ENCODE peak calls at places on chromosome 6, in seven cellular contexts. O is body of pancreas; L is H1; H is heart left ventricle; D is astrocyte of the cerebellum; K is CD8-positive, alpha-beta T cell; X is fibroblast of villous mesenchyme. I is an unnamed sample.

GRCh38 chr6:31822038-31822821 is 5.3 kb upstream of the HSPA1B start:
- DNase-seq in O (peak; percentile 90), L (peak; percentile 74), H (peak; percentile 93), D (no peak), K (peak; percentile 64), X (peak; percentile 88), I (peak; percentile 80)

GRCh38 chr6:41428402-41428994 is 93.1 kb downstream of the NCR2 start:
- DNase-seq in O (no peak), L (no peak), H (no peak), D (no peak), K (no peak), X (peak; percentile 79), I (no peak)

GRCh38 chr6:169045486-169045885 is 208.2 kb downstream of the THBS2 start:
- DNase-seq in O (no peak), L (no peak), H (no peak), D (no peak), K (no peak), X (no peak), I (no peak)

GRCh38 chr6:52546678-52547077 is 30.2 kb downstream of the TRAM2 start:
- DNase-seq in O (no peak), L (no peak), H (no peak), D (no peak), K (no peak), X (no peak), I (no peak)

GRCh38 chr6:109760208-109760607 is 69.1 kb downstream of the FIG4 start:
- DNase-seq in O (no peak), L (no peak), H (no peak), D (no peak), K (no peak), X (no peak), I (peak; percentile 27)

GRCh38 chr6:117906905-117907599 is at the start of gene SLC35F1:
- DNase-seq in O (peak; percentile 74), L (peak; percentile 89), H (peak; percentile 25), D (peak; percentile 13), K (no peak), X (peak; percentile 22), I (peak; percentile 47)

GRCh38 chr6:94361304-94362060 is 942.1 kb upstream of the EPHA7 start:
- DNase-seq in O (no peak), L (no peak), H (no peak), D (no peak), K (no peak), X (no peak), I (no peak)

GRCh38 chr6:10395171-10395945 is 19.5 kb downstream of the TFAP2A start:
- DNase-seq in O (no peak), L (no peak), H (no peak), D (no peak), K (no peak), X (no peak), I (peak; percentile 52)

GRCh38 chr6:49541210-49541724 is 9.2 kb upstream of the C6orf141 start:
- DNase-seq in O (no peak), L (no peak), H (no peak), D (peak; percentile 40), K (no peak), X (peak; percentile 93), I (peak; percentile 92)

GRCh38 chr6:15026832-15027231 is 219.0 kb upstream of the JARID2 start:
- DNase-seq in O (peak; percentile 47), L (no peak), H (no peak), D (peak; percentile 16), K (no peak), X (peak; percentile 6), I (peak; percentile 33)

GRCh38 chr6:107805504-107805903 is 18.6 kb downstream of the SCML4 start:
- DNase-seq in O (no peak), L (no peak), H (no peak), D (no peak), K (no peak), X (no peak), I (no peak)

GRCh38 chr6:107794771-107795170 is 29.3 kb downstream of the SCML4 start:
- DNase-seq in O (no peak), L (peak; percentile 10), H (no peak), D (no peak), K (no peak), X (no peak), I (no peak)

GRCh38 chr6:107803957-107804356 is 20.2 kb downstream of the SCML4 start:
- DNase-seq in O (no peak), L (no peak), H (no peak), D (no peak), K (no peak), X (no peak), I (no peak)

GRCh38 chr6:107801195-107801594 is 22.9 kb downstream of the SCML4 start:
- DNase-seq in O (no peak), L (peak; percentile 13), H (no peak), D (no peak), K (no peak), X (no peak), I (peak; percentile 30)

DNA sequence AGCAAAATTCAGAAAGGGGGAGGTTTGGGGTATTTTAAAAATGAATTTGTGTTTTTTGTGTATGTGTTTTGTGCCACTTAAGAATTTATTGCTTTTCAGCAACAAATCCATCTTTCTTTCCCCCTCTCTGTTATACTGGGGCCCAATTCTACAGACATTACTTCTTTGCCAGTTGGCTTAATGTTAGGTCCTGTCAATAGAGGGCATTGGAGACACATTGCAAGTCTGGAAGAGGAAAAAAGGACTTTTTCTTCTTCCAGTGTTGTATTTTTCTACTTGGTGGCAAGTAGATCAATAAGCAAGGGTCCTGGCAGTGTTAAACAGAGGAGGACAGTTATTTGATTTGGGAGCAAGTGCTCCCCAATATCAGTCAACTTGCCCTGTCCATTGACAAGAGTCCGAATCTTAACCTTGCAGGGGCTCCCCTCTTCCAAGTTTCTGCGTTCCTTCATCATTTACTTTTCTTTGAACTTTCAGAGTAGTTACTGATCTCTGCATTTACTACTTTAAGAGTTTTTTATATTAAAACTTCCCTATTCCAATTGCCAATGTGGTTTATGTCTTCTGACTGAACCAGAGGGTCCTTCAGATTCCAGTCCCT is 23.4 kb downstream of the SCML4 start:
- DNase-seq in O (no peak), L (peak; percentile 33), H (no peak), D (no peak), K (no peak), X (no peak), I (peak; percentile 49)
- TF ChIP-seq CTCF in O (peak; percentile 45), L (peak; percentile 55), H (peak; percentile 21), D (peak; percentile 34), K (peak; percentile 40), X (peak; percentile 27), I (peak; percentile 69)

DNA sequence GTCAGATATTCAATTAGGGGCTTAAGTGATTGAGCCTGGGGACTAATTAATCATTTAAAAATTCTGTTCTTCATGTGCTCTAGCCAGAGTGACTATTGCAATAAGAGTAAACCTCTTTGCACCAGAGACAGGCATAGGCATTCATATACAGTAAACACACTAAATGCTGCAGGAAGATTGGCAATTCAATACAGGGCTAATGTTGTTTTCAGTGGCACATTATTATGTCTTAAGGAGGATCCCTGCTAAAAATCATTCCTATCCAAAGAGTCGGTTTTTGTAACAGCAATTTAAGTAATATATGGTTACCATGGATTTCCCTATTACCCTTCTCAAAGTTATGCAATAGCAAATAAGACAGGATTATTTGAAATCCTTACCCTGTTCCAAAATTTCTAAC is 1.3 kb downstream of the PDE7B start:
- DNase-seq in O (no peak), L (no peak), H (no peak), D (no peak), K (no peak), X (peak; percentile 18), I (no peak)
- H3K4me3 ChIP-seq in O (no peak overlapping the region), L (no peak overlapping the region), H (peak overlapping the region; percentile 3), D (peak overlapping the region; percentile 56), K (no peak overlapping the region), X (peak overlapping the region; percentile 58), I (no peak overlapping the region)

DNA sequence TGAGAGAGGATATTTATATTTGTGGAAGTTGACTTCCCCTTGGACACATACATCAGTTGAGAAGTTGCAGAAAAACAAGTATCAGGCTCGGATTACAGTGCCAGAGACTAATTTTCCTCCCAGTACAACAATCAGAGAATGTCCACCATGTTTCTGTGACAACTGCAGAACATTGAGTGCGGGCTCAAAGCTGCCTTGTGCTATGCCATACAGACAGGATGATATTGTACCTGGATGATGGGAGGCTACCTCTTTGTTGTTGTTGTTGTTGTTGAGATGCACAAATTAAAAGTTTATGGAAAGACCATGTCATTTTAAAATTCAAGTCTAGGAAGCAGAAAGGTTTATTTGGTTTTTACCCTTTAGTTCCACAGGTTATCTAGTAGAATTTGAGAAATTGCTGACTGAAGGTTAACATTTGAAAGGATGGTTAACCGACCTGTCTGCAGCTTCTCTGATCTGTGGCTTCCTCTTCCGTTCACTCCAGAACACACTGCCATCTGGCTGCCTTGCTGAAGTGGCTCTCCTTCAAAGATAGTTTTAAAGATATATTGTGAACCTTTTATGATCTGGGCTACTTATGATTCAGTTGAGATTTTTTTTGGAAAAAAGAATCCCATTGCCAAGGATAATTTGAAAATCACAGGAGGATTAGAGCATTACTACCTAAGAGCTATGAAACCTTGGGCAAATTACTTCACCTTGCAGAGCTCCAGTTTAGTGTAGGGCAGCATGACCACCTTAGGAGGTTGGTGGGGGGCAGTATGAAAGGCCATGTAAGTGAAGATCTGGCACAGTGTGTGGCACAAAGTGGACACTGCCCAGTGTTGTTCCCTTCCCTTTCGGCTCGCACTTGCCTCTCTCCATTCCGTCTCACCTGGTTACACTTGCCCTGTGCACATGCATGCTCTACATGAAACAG is 15.9 kb downstream of the TMEM200A start:
- DNase-seq in O (no peak), L (no peak), H (no peak), D (no peak), K (peak; percentile 43), X (no peak), I (no peak)
- TF ChIP-seq CTCF in O (no peak), L (no peak), H (no peak), D (no peak), K (peak; percentile 26), X (no peak), I (no peak)

GRCh38 chr6:143955971-143956370 is 52.1 kb downstream of the PLAGL1 start:
- DNase-seq in O (no peak), L (no peak), H (no peak), D (no peak), K (no peak), X (no peak), I (peak; percentile 19)

GRCh38 chr6:143961868-143962643 is 46.0 kb downstream of the PLAGL1 start:
- DNase-seq in O (no peak), L (no peak), H (no peak), D (no peak), K (no peak), X (peak; percentile 24), I (no peak)

GRCh38 chr6:143959865-143960264 is 48.2 kb downstream of the PLAGL1 start:
- DNase-seq in O (no peak), L (no peak), H (no peak), D (no peak), K (no peak), X (no peak), I (no peak)

GRCh38 chr6:143957679-143958274 is 50.3 kb downstream of the PLAGL1 start:
- DNase-seq in O (no peak), L (no peak), H (no peak), D (no peak), K (no peak), X (no peak), I (no peak)

DNA sequence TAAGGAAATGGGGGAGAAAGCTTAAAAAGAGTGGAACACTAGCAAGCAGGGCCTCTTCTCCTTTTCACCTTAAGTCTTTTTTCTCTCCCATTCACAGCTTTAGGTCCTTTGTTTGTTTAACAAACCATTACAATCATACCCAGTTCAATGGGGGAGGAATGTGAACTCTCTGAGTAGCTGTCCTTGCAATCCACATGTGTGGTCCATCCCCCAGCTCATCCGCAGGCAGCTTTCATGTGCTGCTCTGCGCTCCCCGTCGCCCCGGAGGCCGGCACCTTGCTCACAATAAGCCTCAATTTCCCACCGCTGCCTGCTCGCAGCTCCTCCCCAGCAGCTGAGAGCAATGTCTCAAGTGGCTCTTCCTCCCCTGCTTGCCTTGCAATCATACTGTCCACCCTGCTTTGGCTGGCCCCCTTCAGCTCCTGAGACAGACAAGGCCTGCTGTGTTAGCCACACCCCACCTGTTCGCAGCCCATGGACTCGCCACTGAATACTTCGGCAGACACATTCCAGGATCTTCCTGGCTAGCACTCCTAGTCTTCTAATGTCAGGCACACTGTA is 49.1 kb downstream of the PLAGL1 start:
- DNase-seq in O (no peak), L (peak; percentile 77), H (no peak), D (no peak), K (no peak), X (no peak), I (no peak)
- H3K4me3 ChIP-seq in O (no peak overlapping the region), L (peak overlapping the region; percentile 15), H (no peak overlapping the region), D (no peak overlapping the region), K (no peak overlapping the region), X (no peak overlapping the region), I (no peak overlapping the region)

I was measured in epithelial cell of esophagus.